ENCODE peak calls at places on chromosomes 7 and 10, in six cellular contexts. C is neural progenitor cell; Z is cardiac fibroblast; K is A549; T is CD8-positive, alpha-beta T cell; S is fibroblast of pulmonary artery. F is an unnamed sample.

GRCh38 chr7:107976620-107977019 is 26.3 kb downstream of the LAMB1 start:
- DNase-seq in C (no peak), Z (no peak), S (no peak), K (no peak), T (no peak), F (no peak)

GRCh38 chr10:80443531-80443974 is 10.6 kb upstream of the TSPAN14 start:
- DNase-seq in T (no peak), K (peak), Z (peak), C (no peak), S (peak), F (peak)

GRCh38 chr7:6160191-6160623 is 112.2 kb downstream of the CYTH3 start:
- DNase-seq in T (no peak), Z (peak), C (peak), S (peak), K (peak), F (peak)

GRCh38 chr7:143480501-143480900 is 2.8 kb downstream of the TAS2R41 start:
- DNase-seq in S (no peak), T (no peak), K (no peak), Z (no peak), C (no peak), F (peak)

GRCh38 chr7:157576415-157576814 is 239.6 kb downstream of the DNAJB6 start:
- DNase-seq in Z (no peak), C (no peak), S (no peak), T (peak), K (no peak), F (no peak)

GRCh38 chr10:29621161-29621560 is 13.6 kb downstream of the SVIL start:
- DNase-seq in S (peak), T (no peak), Z (peak), C (peak), K (peak), F (peak)

GRCh38 chr10:46540412-46541016 is 15.9 kb downstream of the GPRIN2 start:
- DNase-seq in Z (no peak), S (no peak), T (no peak), C (no peak), K (no peak), F (no peak)

GRCh38 chr7:28433604-28434254 is 21.4 kb downstream of the CREB5 start:
- DNase-seq in S (peak), T (no peak), K (no peak), Z (peak), C (no peak), F (no peak)

GRCh38 chr7:130668258-130669050 is at the start of gene COPG2:
- DNase-seq in S (peak), Z (peak), T (peak), C (peak), K (peak), F (peak)

GRCh38 chr7:73734619-73735525 is 3.7 kb downstream of the ABHD11 start:
- DNase-seq in Z (peak), C (peak), S (peak), K (peak), T (peak), F (peak)

GRCh38 chr10:102394801-102395676 is 466 bp upstream of the NFKB2 start:
- DNase-seq in K (peak), Z (peak), S (peak), T (peak), C (peak), F (peak)

GRCh38 chr10:121596668-121597503 is 1.4 kb downstream of the FGFR2 start:
- DNase-seq in S (no peak), K (no peak), T (no peak), Z (no peak), C (peak), F (no peak)

GRCh38 chr10:118557946-118558345 is 37.5 kb downstream of the PRLHR start:
- DNase-seq in K (no peak), Z (peak), C (no peak), T (no peak), S (peak), F (no peak)

GRCh38 chr10:90959826-90960225 is 38.9 kb upstream of the ANKRD1 start:
- DNase-seq in K (no peak), S (no peak), Z (peak), T (no peak), C (no peak), F (no peak)

GRCh38 chr10:7192831-7193348 is 217.9 kb downstream of the SFMBT2 start:
- DNase-seq in K (no peak), T (peak), C (no peak), Z (no peak), S (no peak), F (no peak)

GRCh38 chr7:128781126-128781525 is 5.5 kb upstream of the OPN1SW start:
- DNase-seq in Z (peak), T (no peak), K (no peak), C (no peak), S (peak), F (peak)

GRCh38 chr10:110323503-110323902 is 18.8 kb upstream of the SMNDC1 start:
- DNase-seq in C (no peak), T (no peak), S (peak), K (peak), Z (peak), F (peak)

GRCh38 chr10:34696423-34696822 is 118.7 kb downstream of the PARD3 start:
- DNase-seq in C (no peak), S (peak), Z (peak), T (no peak), K (peak), F (peak)

GRCh38 chr10:114526112-114526496 is 121.8 kb upstream of the AFAP1L2 start:
- DNase-seq in S (peak), Z (no peak), T (no peak), C (no peak), K (no peak), F (no peak)

GRCh38 chr7:54780490-54780889 is 21.5 kb upstream of the SEC61G start:
- DNase-seq in Z (no peak), K (no peak), C (no peak), S (no peak), T (no peak), F (no peak)

GRCh38 chr10:128086003-128086863 is 40.0 kb downstream of the MKI67 start:
- DNase-seq in Z (no peak), T (no peak), S (no peak), C (no peak), K (no peak), F (no peak)

DNA sequence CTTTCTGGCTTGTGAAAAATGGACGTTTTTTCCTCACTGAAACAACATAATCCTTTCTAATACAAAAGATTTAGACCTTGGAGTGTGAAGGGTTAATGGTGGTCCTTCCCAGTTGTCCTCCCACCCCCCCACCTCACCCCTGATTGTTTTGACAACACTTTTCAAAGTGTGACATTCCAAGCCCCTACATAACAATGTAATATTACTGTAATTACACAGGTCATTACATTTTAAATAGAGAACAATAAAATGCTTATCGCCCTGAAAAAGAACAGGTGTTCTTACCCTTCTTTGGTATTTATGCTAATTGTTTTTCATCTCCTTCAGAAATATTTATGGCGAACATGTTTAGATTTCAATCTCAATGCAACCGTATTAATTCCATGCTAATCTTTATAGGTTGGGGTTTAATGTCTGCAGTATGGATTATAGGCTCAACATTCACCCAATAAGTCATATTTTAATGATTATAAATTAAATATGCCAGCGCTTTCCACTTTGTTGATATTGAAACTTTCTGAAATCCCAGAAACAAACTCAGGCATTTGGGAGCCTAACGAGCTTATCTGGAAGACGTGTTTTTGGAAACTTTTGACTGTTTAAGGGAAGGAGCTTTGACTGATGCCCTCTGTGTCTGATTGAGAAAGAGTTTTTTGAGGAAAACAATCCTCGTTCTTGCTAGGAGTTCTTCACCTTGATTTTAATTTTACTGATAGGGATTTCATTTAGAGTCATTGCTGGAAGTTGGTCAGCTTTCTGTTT is 5.1 kb downstream of the TCF7L2 start:
- DNase-seq in Z (no peak), S (no peak), C (peak), K (no peak), T (no peak), F (no peak)
- H3K4me3 ChIP-seq in Z (peak), S (peak), C (peak), K (peak), T (no peak), F (peak)

GRCh38 chr10:24289235-24289634 is 80.3 kb downstream of the KIAA1217 start:
- DNase-seq in K (no peak), Z (no peak), S (no peak), T (no peak), C (no peak), F (no peak)

GRCh38 chr10:24288581-24288980 is 79.6 kb downstream of the KIAA1217 start:
- DNase-seq in Z (no peak), C (no peak), K (no peak), S (no peak), T (no peak), F (no peak)

GRCh38 chr10:24292304-24293291 is 83.7 kb downstream of the KIAA1217 start:
- DNase-seq in Z (no peak), T (no peak), S (no peak), C (no peak), K (peak), F (no peak)

GRCh38 chr10:24287559-24288195 is 78.7 kb downstream of the KIAA1217 start:
- DNase-seq in C (no peak), T (no peak), Z (no peak), S (no peak), K (no peak), F (no peak)
- TF ChIP-seq CTCF in C (no peak), T (no peak), Z (no peak), S (no peak), K (no peak), F (no peak)

DNA sequence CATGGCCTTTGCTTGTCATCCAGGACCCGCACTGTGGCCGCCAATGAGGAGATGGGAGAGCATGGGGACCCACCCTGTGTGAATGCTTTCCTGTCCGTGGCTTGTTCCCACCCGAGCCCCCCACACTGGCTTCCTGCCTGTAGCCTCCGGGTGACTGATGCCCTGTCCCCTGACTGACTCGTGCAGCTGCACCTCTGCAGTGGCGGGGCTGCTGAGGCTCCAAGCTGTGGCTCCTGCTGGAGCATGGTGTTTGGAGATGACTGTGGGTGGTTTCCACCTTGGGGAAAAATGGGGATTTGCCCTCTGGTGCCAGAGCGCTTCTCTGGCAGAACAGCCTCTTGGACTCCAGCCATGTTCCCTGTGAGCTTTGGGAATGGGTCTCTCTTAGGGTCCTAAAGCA is 2.1 kb downstream of the CAMK1D start:
- DNase-seq in S (no peak), K (no peak), C (no peak), Z (no peak), T (peak), F (no peak)
- H3K4me3 ChIP-seq in S (no peak), K (no peak), C (no peak), Z (no peak), T (peak), F (no peak)

GRCh38 chr10:48701139-48701901 is 16.6 kb downstream of the WDFY4 start:
- DNase-seq in Z (no peak), S (no peak), C (no peak), T (no peak), K (no peak), F (no peak)
- TF ChIP-seq CTCF in Z (no peak), S (no peak), C (no peak), T (no peak), K (no peak), F (no peak)

GRCh38 chr10:132701846-132702190 is 84.1 kb downstream of the NKX6-2 start:
- DNase-seq in K (no peak), S (no peak), C (no peak), Z (no peak), T (no peak), F (no peak)

GRCh38 chr10:132701099-132701845 is 84.7 kb downstream of the NKX6-2 start:
- DNase-seq in Z (no peak), T (no peak), C (no peak), S (no peak), K (no peak), F (no peak)

GRCh38 chr10:132704008-132704814 is 81.7 kb downstream of the NKX6-2 start:
- DNase-seq in C (no peak), T (no peak), S (no peak), K (no peak), Z (no peak), F (no peak)

GRCh38 chr10:132703305-132704007 is 82.5 kb downstream of the NKX6-2 start:
- DNase-seq in C (no peak), S (no peak), K (no peak), T (no peak), Z (no peak), F (no peak)

GRCh38 chr10:132702601-132703304 is 83.2 kb downstream of the NKX6-2 start:
- DNase-seq in T (no peak), S (no peak), K (no peak), C (no peak), Z (no peak), F (no peak)
- H3K4me3 ChIP-seq in T (no peak), S (no peak), K (no peak), C (no peak), Z (no peak), F (no peak)